ENCODE peak calls at places on chromosomes 2 and 18, in five cellular contexts. G is activated CD4-positive, alpha-beta memory T cell treated with anti-CD3 and anti-CD28 coated beads, Interleukin-2, amount 10 ng/mL, durations not matched to agents 7 days and 5 days; T is CD4-positive, CD25-positive, alpha-beta regulatory T cell; L is KG1; C is NCI-H1417 treated with DMSO at 0.1 percent for 48 hours. K is an unnamed sample.

GRCh38 chr2:55519908-55520885 is 679 bp downstream of the CFAP36 start:
- DNase-seq in G (peak), T (peak), L (peak), C (no peak), K (peak)

GRCh38 chr18:23635283-23636040 is 27.2 kb downstream of the ANKRD29 start:
- DNase-seq in G (no peak), T (no peak), L (no peak), C (no peak), K (no peak)

GRCh38 chr2:62221141-62221540 is 25.2 kb downstream of the B3GNT2 start:
- DNase-seq in G (no peak), T (no peak), L (no peak), C (no peak), K (no peak)

GRCh38 chr2:1246239-1246638 is 167.0 kb upstream of the TPO start:
- DNase-seq in G (no peak), T (no peak), L (no peak), C (no peak), K (no peak)

GRCh38 chr2:119126650-119127049 is 31.9 kb downstream of the C1QL2 start:
- DNase-seq in G (peak), T (no peak), L (no peak), C (no peak), K (peak)

GRCh38 chr2:136359121-136359965 is 241.4 kb upstream of the CXCR4 start:
- DNase-seq in G (no peak), T (no peak), L (no peak), C (no peak), K (no peak)

GRCh38 chr2:96907405-96908041 is 37.6 kb upstream of the SEMA4C start:
- DNase-seq in G (no peak), T (no peak), L (no peak), C (no peak), K (no peak)

GRCh38 chr2:69992310-69993047 is 31.0 kb upstream of the ASPRV1 start:
- DNase-seq in G (no peak), T (no peak), L (no peak), C (no peak), K (no peak)

GRCh38 chr2:105070010-105070865 is 32.4 kb downstream of the MRPS9 start:
- DNase-seq in G (no peak), T (no peak), L (no peak), C (no peak), K (no peak)

GRCh38 chr2:219274392-219274921 is 4.7 kb upstream of the DNAJB2 start:
- DNase-seq in G (no peak), T (no peak), L (no peak), C (no peak), K (no peak)

GRCh38 chr2:75053484-75054112 is 95.2 kb downstream of the POLE4 start:
- DNase-seq in G (no peak), T (no peak), L (no peak), C (peak), K (peak)

GRCh38 chr2:239146011-239146641 is 254.7 kb downstream of the HDAC4 start:
- DNase-seq in G (no peak), T (no peak), L (no peak), C (no peak), K (no peak)

GRCh38 chr2:27914046-27914792 is 23.7 kb downstream of the BABAM2 start:
- DNase-seq in G (no peak), T (no peak), L (no peak), C (no peak), K (no peak)

GRCh38 chr2:42624047-42624446 is 55.6 kb downstream of the MTA3 start:
- DNase-seq in G (no peak), T (no peak), L (no peak), C (no peak), K (no peak)

GRCh38 chr2:238450440-238450861 is 23.7 kb downstream of the ASB1 start:
- DNase-seq in G (no peak), T (no peak), L (no peak), C (no peak), K (peak)

GRCh38 chr2:213284105-213285090 is at the start of gene SPAG16:
- DNase-seq in G (peak), T (peak), L (peak), C (peak), K (peak)